ENCODE peak calls at places on chromosomes 2 and 18, in five cellular contexts. N, W, L, Q and F are unnamed samples. For H3K4me1 and H3K27me3, the result is how much of the 10 kb centered on the place peaks cover.

GRCh38 chr2:54606393-54606973 is 117.0 kb upstream of the EML6 start:
- DNase-seq in N (no peak), W (no peak), L (no peak), Q (no peak), F (no peak)

GRCh38 chr18:48263913-48264506 is 145.2 kb downstream of the ZBTB7C start:
- DNase-seq in N (no peak), W (no peak), L (peak), Q (no peak), F (peak)

GRCh38 chr2:177184606-177185005 is 28.0 kb upstream of the HNRNPA3 start:
- DNase-seq in N (no peak), W (no peak), L (no peak), Q (no peak), F (no peak)

GRCh38 chr2:239055756-239056493 is 208.0 kb downstream of the TWIST2 start:
- DNase-seq in N (no peak), W (no peak), L (no peak), Q (no peak), F (no peak)

GRCh38 chr2:232273903-232274598 is 104.5 kb upstream of the ALPP start:
- DNase-seq in N (no peak), W (no peak), L (no peak), Q (peak), F (no peak)

GRCh38 chr2:160646684-160647444 is 153.3 kb upstream of the RBMS1 start:
- DNase-seq in N (no peak), W (no peak), L (no peak), Q (peak), F (peak)

GRCh38 chr2:221106241-221106640 is 465.9 kb downstream of the EPHA4 start:
- DNase-seq in N (no peak), W (no peak), L (no peak), Q (no peak), F (no peak)

GRCh38 chr2:207514451-207514850 is 15.3 kb upstream of the CREB1 start:
- DNase-seq in N (no peak), W (no peak), L (no peak), Q (no peak), F (no peak)

GRCh38 chr2:9765611-9766531 is 77.4 kb upstream of the TAF1B start:
- DNase-seq in N (no peak), W (no peak), L (no peak), Q (no peak), F (no peak)

GRCh38 chr2:128284841-128285240 is 33.8 kb downstream of the HS6ST1 start:
- DNase-seq in N (peak), W (no peak), L (no peak), Q (no peak), F (no peak)

GRCh38 chr2:204920776-204921175 is 375.5 kb downstream of the PARD3B start:
- DNase-seq in N (no peak), W (no peak), L (peak), Q (no peak), F (no peak)

GRCh38 chr18:46756559-46757201 is at the start of gene ST8SIA5:
- DNase-seq in N (no peak), W (no peak), L (peak), Q (peak), F (no peak)

GRCh38 chr2:35447210-35447609 is 908.4 kb upstream of the CRIM1 start:
- DNase-seq in N (no peak), W (no peak), L (no peak), Q (no peak), F (no peak)

GRCh38 chr2:162477011-162477410 is 133.1 kb downstream of the GCA start:
- DNase-seq in N (no peak), W (peak), L (no peak), Q (no peak), F (no peak)

GRCh38 chr2:71561441-71562267 is 108.3 kb downstream of the DYSF start:
- DNase-seq in N (no peak), W (no peak), L (no peak), Q (no peak), F (peak)

GRCh38 chr2:160317113-160318099 is 117.3 kb upstream of the ITGB6 start:
- DNase-seq in N (no peak), W (no peak), L (no peak), Q (peak), F (no peak)

GRCh38 chr2:6806605-6807004 is 59.1 kb downstream of the CMPK2 start:
- DNase-seq in N (no peak), W (no peak), L (no peak), Q (peak), F (no peak)

GRCh38 chr18:60935046-60935445 is 398.2 kb upstream of the CDH20 start:
- DNase-seq in N (no peak), W (no peak), L (no peak), Q (no peak), F (no peak)

GRCh38 chr2:50491541-50492114 is 540.3 kb downstream of the NRXN1 start:
- DNase-seq in N (no peak), W (peak), L (peak), Q (peak), F (no peak)

GRCh38 chr2:96207778-96208143 is 866 bp downstream of the STARD7 start:
- DNase-seq in N (no peak), W (no peak), L (no peak), Q (no peak), F (no peak)

GRCh38 chr18:58051765-58052460 is 7.9 kb downstream of the NEDD4L start:
- DNase-seq in N (no peak), W (no peak), L (no peak), Q (no peak), F (no peak)

GRCh38 chr2:236512902-236513433 is 56.7 kb upstream of the ACKR3 start:
- DNase-seq in N (peak), W (peak), L (peak), Q (peak), F (no peak)

GRCh38 chr2:236684534-236685256 is 115.1 kb downstream of the ACKR3 start:
- DNase-seq in N (no peak), W (no peak), L (no peak), Q (peak), F (no peak)

GRCh38 chr2:28976584-28976983 is 4.5 kb upstream of the TOGARAM2 start:
- DNase-seq in N (no peak), W (peak), L (no peak), Q (no peak), F (peak)

GRCh38 chr18:24212939-24213338 is 74.1 kb downstream of the CABYR start:
- DNase-seq in N (no peak), W (no peak), L (no peak), Q (no peak), F (peak)

GRCh38 chr2:42128731-42129486 is 40.2 kb upstream of the EML4 start:
- DNase-seq in N (no peak), W (no peak), L (no peak), Q (no peak), F (peak)

GRCh38 chr18:46939337-46939963 is 22.0 kb downstream of the KATNAL2 start:
- DNase-seq in N (no peak), W (no peak), L (no peak), Q (no peak), F (peak)

GRCh38 chr18:41021089-41021488 is 933.9 kb upstream of the PIK3C3 start:
- DNase-seq in N (no peak), W (no peak), L (no peak), Q (no peak), F (no peak)

GRCh38 chr2:203155406-203155805 is 83.4 kb upstream of the CYP20A1 start:
- DNase-seq in N (no peak), W (no peak), L (no peak), Q (no peak), F (no peak)

GRCh38 chr2:11592671-11593574 is 59.1 kb downstream of the GREB1 start:
- DNase-seq in N (no peak), W (no peak), L (no peak), Q (peak), F (no peak)

GRCh38 chr2:107025869-107026380 is 140.0 kb upstream of the ST6GAL2 start:
- DNase-seq in N (no peak), W (no peak), L (no peak), Q (no peak), F (no peak)

GRCh38 chr2:221204699-221205098 is 367.4 kb downstream of the EPHA4 start:
- DNase-seq in N (no peak), W (no peak), L (no peak), Q (no peak), F (no peak)

GRCh38 chr18:77110400-77110799 is 22.2 kb downstream of the MBP start:
- DNase-seq in N (no peak), W (no peak), L (no peak), Q (no peak), F (no peak)

GRCh38 chr18:31219395-31219794 is 56.7 kb upstream of the DSC1 start:
- DNase-seq in N (no peak), W (no peak), L (no peak), Q (no peak), F (no peak)

GRCh38 chr18:31213641-31214040 is 51.0 kb upstream of the DSC1 start:
- DNase-seq in N (no peak), W (no peak), L (no peak), Q (no peak), F (no peak)

GRCh38 chr18:31218671-31219383 is 56.2 kb upstream of the DSC1 start:
- DNase-seq in N (no peak), W (no peak), L (no peak), Q (no peak), F (no peak)

GRCh38 chr18:31217038-31217437 is 54.4 kb upstream of the DSC1 start:
- DNase-seq in N (no peak), W (no peak), L (no peak), Q (peak), F (no peak)

GRCh38 chr18:31217455-31217854 is 54.8 kb upstream of the DSC1 start:
- DNase-seq in N (no peak), W (peak), L (no peak), Q (no peak), F (no peak)
- H3K27ac ChIP-seq in N (no peak), W (no peak), L (no peak), Q (peak), F (no peak)

DNA sequence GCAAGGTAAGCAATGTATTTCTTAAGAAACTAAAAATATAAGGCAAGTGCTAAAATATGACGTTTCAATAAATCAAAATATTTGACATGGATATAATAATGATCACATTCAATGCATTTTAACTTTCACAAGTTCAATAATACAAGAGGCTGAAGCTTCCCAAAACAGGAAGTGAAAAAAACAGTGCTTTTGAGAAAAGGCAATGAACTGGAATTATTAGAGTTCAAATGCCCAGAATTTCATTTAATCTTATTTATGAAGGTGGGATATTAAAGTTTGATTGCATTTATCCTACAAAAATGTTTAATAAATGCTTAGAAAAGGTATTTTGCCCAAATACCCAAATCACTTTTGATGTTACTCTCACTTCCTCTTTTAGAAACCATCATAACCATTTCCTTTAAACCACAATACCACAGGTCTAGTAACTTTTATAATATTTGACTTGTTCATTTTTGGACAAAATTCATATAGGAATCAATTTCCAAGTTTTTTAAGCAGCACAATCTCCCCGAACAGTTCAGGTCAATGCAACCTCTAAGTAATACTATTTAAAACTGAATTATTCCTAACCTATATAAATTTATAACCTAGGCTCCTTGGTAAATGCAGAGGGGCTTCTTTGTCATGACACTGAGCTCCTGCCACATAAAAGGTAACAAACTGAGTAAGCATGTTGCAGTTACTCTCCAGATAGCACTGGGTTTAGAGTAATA is 2.1 kb downstream of the NCKAP1 start:
- DNase-seq in N (no peak), W (no peak), L (no peak), Q (no peak), F (no peak)
- H3K4me1 ChIP-seq in N (half or more), W (half or more), L (under half), Q (under half), F (under half)

DNA sequence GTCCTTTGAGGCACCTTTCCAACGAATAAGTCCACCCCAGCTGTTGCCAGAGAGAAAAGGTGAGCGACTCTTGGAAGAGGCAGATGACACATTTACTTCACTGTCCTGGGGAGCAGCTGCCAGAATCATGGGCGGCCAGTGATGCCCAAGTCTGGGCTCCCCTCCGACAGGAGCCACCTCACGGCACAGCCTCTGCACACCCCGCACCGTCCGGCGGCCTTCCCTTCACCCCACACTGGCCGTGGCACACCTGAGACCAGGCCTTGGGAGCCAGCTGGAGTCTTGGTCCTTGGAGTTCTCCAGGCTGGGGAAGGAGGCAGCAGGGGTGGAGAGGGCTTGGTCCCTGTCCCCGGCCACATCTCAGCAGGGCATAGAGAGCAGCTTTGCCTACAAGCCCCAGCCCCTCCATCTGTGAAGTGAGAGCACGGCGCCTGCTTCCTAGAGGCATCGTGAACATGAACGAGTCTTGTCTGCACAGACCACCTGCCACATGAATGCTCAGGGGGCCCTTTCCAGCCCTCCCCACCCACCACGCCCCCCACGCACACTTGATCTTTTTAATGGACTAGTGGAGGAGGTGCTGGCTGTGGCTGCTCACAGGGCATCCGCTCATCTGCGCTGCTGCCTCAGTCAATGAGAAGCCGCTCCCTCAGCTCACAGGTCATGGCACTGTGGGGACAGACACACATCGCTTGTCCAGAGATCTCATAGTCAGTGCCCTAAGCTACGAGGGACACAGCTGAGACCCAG is 400.2 kb upstream of the MYT1L start:
- DNase-seq in N (no peak), W (no peak), L (no peak), Q (no peak), F (no peak)
- H3K27me3 ChIP-seq in N (under half), W (under half), L (under half), Q (under half), F (under half)

GRCh38 chr18:26621161-26622026 is 73.0 kb upstream of the KCTD1 start:
- DNase-seq in N (peak), W (peak), L (peak), Q (peak), F (no peak)
- H3K27ac ChIP-seq in N (no peak), W (no peak), L (no peak), Q (no peak), F (no peak)

GRCh38 chr2:62287895-62288589 is 92.1 kb downstream of the B3GNT2 start:
- DNase-seq in N (peak), W (peak), L (peak), Q (no peak), F (peak)
- H3K4me1 ChIP-seq in N (under half), W (under half), L (under half), Q (under half), F (under half)

GRCh38 chr18:70501358-70501757 is 212.5 kb downstream of the SOCS6 start:
- DNase-seq in N (no peak), W (no peak), L (no peak), Q (no peak), F (no peak)
- H3K27me3 ChIP-seq in N (under half), W (under half), L (under half), Q (under half), F (under half)

GRCh38 chr18:22046473-22046872 is 122.9 kb upstream of the GATA6 start:
- DNase-seq in N (no peak), W (no peak), L (no peak), Q (no peak), F (no peak)

GRCh38 chr18:22045221-22045918 is 124.0 kb upstream of the GATA6 start:
- DNase-seq in N (no peak), W (peak), L (no peak), Q (no peak), F (no peak)

GRCh38 chr18:22044474-22045220 is 124.7 kb upstream of the GATA6 start:
- DNase-seq in N (no peak), W (peak), L (no peak), Q (no peak), F (no peak)

GRCh38 chr18:22040527-22040926 is 128.9 kb upstream of the GATA6 start:
- DNase-seq in N (no peak), W (no peak), L (no peak), Q (no peak), F (no peak)

GRCh38 chr18:22043837-22044236 is 125.6 kb upstream of the GATA6 start:
- DNase-seq in N (no peak), W (no peak), L (no peak), Q (no peak), F (no peak)
- H3K27ac ChIP-seq in N (no peak), W (peak), L (no peak), Q (no peak), F (no peak)